ENCODE peak calls at places on chromosomes 5 and 9, in four cellular contexts. D, I, T and J are unnamed samples.

GRCh38 chr5:127766556-127767335 is 63.6 kb downstream of the CCDC192 start:
- DNase-seq in T (no peak), D (peak), I (no peak), J (peak)

GRCh38 chr5:173920024-173920753 is 32.0 kb downstream of the CPEB4 start:
- DNase-seq in T (no peak), I (no peak), D (no peak), J (peak)

GRCh38 chr9:92607773-92608172 is 62.2 kb downstream of the IPPK start:
- DNase-seq in I (no peak), T (peak), D (no peak), J (peak)

GRCh38 chr5:180889366-180889765 is 9.6 kb upstream of the BTNL8 start:
- DNase-seq in D (no peak), I (no peak), T (no peak), J (no peak)

GRCh38 chr5:55533806-55534435 is 843 bp downstream of the PLPP1 start:
- DNase-seq in D (peak), I (peak), T (no peak), J (peak)

GRCh38 chr5:28403846-28404245 is 1365.5 kb upstream of the CDH9 start:
- DNase-seq in D (peak), I (peak), T (no peak), J (no peak)

GRCh38 chr5:169591636-169592035 is 8.1 kb downstream of the SPDL1 start:
- DNase-seq in D (no peak), I (no peak), T (no peak), J (peak)

GRCh38 chr9:33517373-33517772 is 6.7 kb upstream of the ANKRD18B start:
- DNase-seq in T (no peak), D (peak), I (no peak), J (peak)

GRCh38 chr5:137231535-137231934 is 267.6 kb downstream of the SPOCK1 start:
- DNase-seq in D (no peak), I (no peak), T (no peak), J (peak)

GRCh38 chr5:62489471-62489870 is 76.9 kb downstream of the IPO11 start:
- DNase-seq in I (no peak), D (peak), T (no peak), J (no peak)

GRCh38 chr5:128403350-128403749 is 134.7 kb downstream of the FBN2 start:
- DNase-seq in D (no peak), T (no peak), I (no peak), J (no peak)

GRCh38 chr9:129483467-129484324 is 137.2 kb downstream of the C9orf50 start:
- DNase-seq in D (peak), T (no peak), I (no peak), J (peak)

GRCh38 chr9:32177389-32177788 is 207.1 kb upstream of the ACO1 start:
- DNase-seq in D (no peak), T (no peak), I (no peak), J (no peak)

GRCh38 chr9:119611564-119611963 is 242.3 kb upstream of the BRINP1 start:
- DNase-seq in I (no peak), D (no peak), T (no peak), J (no peak)

GRCh38 chr5:2744485-2744884 is 7.0 kb downstream of the IRX2 start:
- DNase-seq in I (no peak), T (no peak), D (no peak), J (no peak)

GRCh38 chr9:75658301-75658919 is 232.1 kb upstream of the PCSK5 start:
- DNase-seq in T (no peak), I (no peak), D (peak), J (peak)

GRCh38 chr5:83011990-83012389 is 65.2 kb downstream of the TMEM167A start:
- DNase-seq in D (no peak), T (no peak), I (no peak), J (peak)

GRCh38 chr9:36207016-36207415 is 16.3 kb downstream of the CLTA start:
- DNase-seq in D (peak), T (no peak), I (no peak), J (peak)

GRCh38 chr9:128276574-128277270 is 646 bp downstream of the SWI5 start:
- DNase-seq in D (peak), T (no peak), I (peak), J (peak)

GRCh38 chr5:119340597-119341218 is 15.1 kb upstream of the TNFAIP8 start:
- DNase-seq in I (no peak), D (no peak), T (no peak), J (no peak)

GRCh38 chr9:81771606-81772005 is 82.3 kb upstream of the TLE1 start:
- DNase-seq in T (no peak), I (no peak), D (no peak), J (peak)

GRCh38 chr5:15929616-15930303 is 249.8 kb downstream of the MARCHF11 start:
- DNase-seq in D (peak), T (no peak), I (no peak), J (peak)

GRCh38 chr9:74887041-74887980 is at the start of gene TRPM6:
- DNase-seq in T (peak), D (peak), I (peak), J (peak)

GRCh38 chr5:120151825-120152224 is 312.3 kb upstream of the PRR16 start:
- DNase-seq in I (no peak), D (no peak), T (no peak), J (no peak)

GRCh38 chr9:89012294-89013042 is 21.2 kb downstream of the S1PR3 start:
- DNase-seq in I (no peak), T (no peak), D (peak), J (no peak)

GRCh38 chr9:110282023-110282766 is 25.9 kb upstream of the TXN start:
- DNase-seq in T (no peak), I (no peak), D (no peak), J (no peak)

GRCh38 chr5:132134384-132134783 is 60.8 kb downstream of the CSF2 start:
- DNase-seq in T (no peak), I (no peak), D (peak), J (peak)

GRCh38 chr5:124528838-124529237 is 217.6 kb downstream of the ZNF608 start:
- DNase-seq in D (no peak), I (no peak), T (no peak), J (peak)

GRCh38 chr9:14278291-14278721 is 35.6 kb downstream of the NFIB start:
- DNase-seq in T (no peak), D (no peak), I (no peak), J (peak)

GRCh38 chr5:74957906-74958305 is 91.7 kb upstream of the FAM169A start:
- DNase-seq in T (no peak), I (no peak), D (peak), J (no peak)

GRCh38 chr9:15403155-15403554 is 19.5 kb upstream of the SNAPC3 start:
- DNase-seq in D (peak), I (peak), T (no peak), J (no peak)

GRCh38 chr5:171258737-171259405 is 50.2 kb upstream of the TLX3 start:
- DNase-seq in I (no peak), T (no peak), D (no peak), J (peak)

GRCh38 chr5:153782589-153783238 is 256.0 kb downstream of the FAM114A2 start:
- DNase-seq in D (peak), I (peak), T (no peak), J (peak)

GRCh38 chr5:468401-468800 is 25.4 kb downstream of the EXOC3 start:
- DNase-seq in D (no peak), I (no peak), T (no peak), J (no peak)

GRCh38 chr9:129933215-129933614 is 98.0 kb downstream of the USP20 start:
- DNase-seq in D (no peak), T (no peak), I (no peak), J (no peak)

GRCh38 chr5:122180863-122181519 is 51.6 kb downstream of the ZNF474 start:
- DNase-seq in T (no peak), D (peak), I (no peak), J (peak)

GRCh38 chr5:73321757-73322452 is 126.7 kb downstream of the FOXD1 start:
- DNase-seq in I (no peak), T (no peak), D (no peak), J (peak)

GRCh38 chr5:53858700-53859456 is 298.4 kb downstream of the NDUFS4 start:
- DNase-seq in T (no peak), D (no peak), I (no peak), J (no peak)

GRCh38 chr5:123549256-123549904 is 37.4 kb downstream of the CSNK1G3 start:
- DNase-seq in I (no peak), T (no peak), D (no peak), J (no peak)

DNA sequence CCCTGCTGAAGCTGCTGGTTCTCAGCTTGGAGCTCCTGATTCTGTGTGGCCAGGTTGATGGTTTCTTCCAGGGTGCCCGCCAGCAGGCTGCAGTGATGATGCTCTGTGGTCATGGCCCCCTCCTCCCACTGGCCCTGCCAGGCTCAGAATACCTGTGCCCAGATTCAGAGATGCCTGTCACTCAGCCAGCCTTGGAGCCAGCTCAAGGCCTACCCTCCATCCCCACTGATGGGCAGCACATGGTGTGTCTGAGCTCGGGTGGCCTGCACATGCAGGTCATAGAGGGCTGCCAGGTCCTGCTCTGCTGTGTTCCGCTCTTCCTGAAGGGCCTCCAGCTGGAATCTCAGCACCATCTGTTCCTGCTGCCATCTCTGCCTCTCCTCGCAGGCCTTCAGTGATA is 5.4 kb downstream of the SLC35A4 start:
- DNase-seq in I (no peak), T (no peak), D (no peak), J (no peak)
- H4K5ac ChIP-seq in I (no peak), T (no peak), D (no peak), J (no peak)

GRCh38 chr5:31463341-31463740 is 68.6 kb downstream of the DROSHA start:
- DNase-seq in D (no peak), I (no peak), T (no peak), J (peak)
- H4K5ac ChIP-seq in D (no peak), I (no peak), T (no peak), J (no peak)

GRCh38 chr9:86926130-86926529 is 21.2 kb downstream of the GAS1 start:
- DNase-seq in D (no peak), T (no peak), I (no peak), J (peak)

GRCh38 chr9:86921141-86921868 is 26.0 kb downstream of the GAS1 start:
- DNase-seq in D (no peak), I (no peak), T (no peak), J (no peak)

GRCh38 chr9:86924206-86924605 is 23.1 kb downstream of the GAS1 start:
- DNase-seq in D (no peak), I (no peak), T (no peak), J (no peak)

GRCh38 chr9:86923061-86923460 is 24.2 kb downstream of the GAS1 start:
- DNase-seq in I (no peak), T (no peak), D (no peak), J (no peak)

DNA sequence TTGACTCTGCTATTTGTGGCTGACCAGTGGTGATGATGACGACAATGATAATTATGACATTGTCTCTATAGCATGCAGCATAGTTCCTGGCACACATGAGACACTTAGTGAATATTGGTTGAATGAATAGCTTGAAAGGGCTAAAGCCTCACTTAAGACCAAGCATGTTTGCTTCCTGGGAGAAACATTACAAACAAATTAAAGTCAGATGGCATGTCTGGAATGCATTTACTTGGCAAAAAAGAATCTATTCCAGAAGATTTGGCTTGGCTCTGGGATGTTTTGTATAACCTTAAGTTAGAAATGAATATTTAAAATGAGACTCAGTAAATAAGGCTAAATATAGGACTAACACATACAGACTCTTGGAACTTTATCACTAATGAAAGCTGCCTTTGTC is 21.6 kb downstream of the GAS1 start:
- DNase-seq in D (no peak), I (no peak), T (no peak), J (peak)
- H4K5ac ChIP-seq in D (no peak), I (peak), T (no peak), J (no peak)

DNA sequence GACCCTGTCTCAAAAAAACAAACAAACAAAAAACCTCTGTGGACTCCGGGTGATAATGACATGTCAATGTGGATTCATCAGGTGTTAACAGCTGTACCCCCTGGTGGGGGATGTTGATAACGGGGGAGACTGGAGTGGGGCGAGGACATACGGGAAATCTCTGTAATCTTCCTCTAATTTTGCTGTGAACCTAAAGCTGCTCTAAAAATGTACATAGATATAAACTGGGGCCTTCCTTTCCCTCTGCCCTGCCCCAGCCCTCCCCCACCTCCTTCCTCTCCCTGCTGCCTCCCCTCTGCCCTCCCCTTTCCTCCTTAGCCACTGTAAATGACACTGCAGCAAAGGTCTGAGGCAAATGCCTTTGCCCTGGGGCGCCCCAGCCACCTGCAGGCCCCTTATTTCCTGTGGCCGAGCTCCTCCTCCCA is 1.4 kb upstream of the CEL start:
- DNase-seq in T (no peak), I (peak), D (peak), J (no peak)
- H4K5ac ChIP-seq in T (no peak), I (no peak), D (no peak), J (no peak)

GRCh38 chr5:68371607-68372006 is 156.1 kb downstream of the PIK3R1 start:
- DNase-seq in T (no peak), D (no peak), I (no peak), J (no peak)

GRCh38 chr5:68369436-68370125 is 154.0 kb downstream of the PIK3R1 start:
- DNase-seq in D (no peak), I (no peak), T (no peak), J (no peak)

GRCh38 chr5:68375540-68375939 is 160.0 kb downstream of the PIK3R1 start:
- DNase-seq in T (no peak), I (no peak), D (no peak), J (no peak)

GRCh38 chr5:68374770-68375518 is 159.4 kb downstream of the PIK3R1 start:
- DNase-seq in D (no peak), I (no peak), T (no peak), J (no peak)

GRCh38 chr5:68373050-68373449 is 157.5 kb downstream of the PIK3R1 start:
- DNase-seq in D (no peak), T (no peak), I (no peak), J (no peak)
- H4K5ac ChIP-seq in D (no peak), T (no peak), I (no peak), J (no peak)

DNA sequence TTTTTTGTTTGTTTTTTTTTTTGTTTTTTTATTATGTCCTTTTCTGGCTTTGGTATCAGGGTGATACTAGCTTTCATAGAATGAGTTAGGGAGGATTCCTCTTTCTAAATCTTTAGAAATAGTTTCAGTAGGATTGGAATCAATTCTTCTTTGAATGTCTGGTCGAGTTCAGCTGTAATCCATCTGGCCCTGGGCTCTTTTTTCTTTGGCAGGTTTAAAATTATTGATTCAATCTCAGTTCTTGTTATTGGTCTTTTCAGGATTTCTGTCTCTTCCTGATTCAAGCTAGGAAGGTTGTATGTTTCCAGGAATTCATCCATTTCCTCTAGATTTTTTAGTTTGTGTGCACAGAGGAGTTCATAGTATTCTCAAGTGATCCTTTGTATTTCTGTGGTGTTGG is 34.9 kb downstream of the IQGAP2 start:
- DNase-seq in D (no peak), T (no peak), I (no peak), J (no peak)
- H4K5ac ChIP-seq in D (no peak), T (no peak), I (no peak), J (no peak)

GRCh38 chr5:176780071-176780850 is 30.1 kb upstream of the UNC5A start:
- DNase-seq in I (peak), D (no peak), T (peak), J (no peak)
- H4K5ac ChIP-seq in I (no peak), D (no peak), T (no peak), J (no peak)